ENCODE peak calls at places on chromosomes 12 and 14, in four cellular contexts. R is psoas muscle; S is CD8-positive, alpha-beta T cell; H is mammary epithelial cell. E is an unnamed sample.

GRCh38 chr14:28494196-28494595 is 272.4 kb upstream of the FOXG1 start:
- DNase-seq in S (no peak), R (no peak), H (peak; percentile 84), E (no peak)

GRCh38 chr12:93624595-93625294 is 52.3 kb downstream of the SOCS2 start:
- DNase-seq in S (no peak), R (no peak), H (peak; percentile 97), E (no peak)

GRCh38 chr12:58896278-58896677 is 24.0 kb downstream of the LRIG3 start:
- DNase-seq in R (no peak), S (no peak), H (no peak), E (no peak)

GRCh38 chr14:101233016-101233355 is 328.3 kb upstream of the DIO3 start:
- DNase-seq in R (no peak), S (no peak), H (no peak), E (no peak)

GRCh38 chr12:107610030-107610859 is 75.4 kb upstream of the PWP1 start:
- DNase-seq in H (no peak), R (no peak), S (no peak), E (peak; percentile 76)

GRCh38 chr12:107134558-107134957 is 41.2 kb upstream of the CRY1 start:
- DNase-seq in R (no peak), S (no peak), H (no peak), E (peak; percentile 57)

GRCh38 chr14:53032161-53032803 is 81.4 kb upstream of the FERMT2 start:
- DNase-seq in H (peak; percentile 34), R (no peak), S (no peak), E (no peak)

GRCh38 chr12:106455100-106455499 is 97.6 kb downstream of the POLR3B start:
- DNase-seq in S (no peak), R (no peak), H (no peak), E (no peak)

GRCh38 chr14:53399057-53399456 is 245.9 kb upstream of the DDHD1 start:
- DNase-seq in R (no peak), H (no peak), S (no peak), E (no peak)

GRCh38 chr14:79645753-79646362 is 565.4 kb downstream of the DIO2 start:
- DNase-seq in S (no peak), R (no peak), H (no peak), E (no peak)

GRCh38 chr14:86935241-86935640 is 1057.7 kb downstream of the GALC start:
- DNase-seq in R (no peak), H (peak; percentile 85), S (no peak), E (no peak)

GRCh38 chr14:72883963-72884362 is 9.9 kb downstream of the DPF3 start:
- DNase-seq in H (no peak), S (no peak), R (no peak), E (no peak)

GRCh38 chr14:86815341-86815740 is 1177.6 kb downstream of the GALC start:
- DNase-seq in R (no peak), H (peak; percentile 64), S (no peak), E (no peak)

GRCh38 chr12:42086021-42086420 is 58.7 kb downstream of the GXYLT1 start:
- DNase-seq in S (no peak), R (no peak), H (no peak), E (no peak)

GRCh38 chr12:6635375-6635855 is 344 bp downstream of the LPAR5 start:
- DNase-seq in S (peak; percentile 52), H (no peak), R (no peak), E (no peak)

GRCh38 chr12:20798561-20798960 is 11.9 kb upstream of the SLCO1B3 start:
- DNase-seq in S (no peak), R (no peak), H (no peak), E (no peak)

GRCh38 chr14:64696355-64696844 is 7.8 kb upstream of the PLEKHG3 start:
- DNase-seq in R (no peak), S (no peak), H (no peak), E (no peak)

GRCh38 chr12:21989819-21990412 is 48.7 kb upstream of the ABCC9 start:
- DNase-seq in R (no peak), H (no peak), S (no peak), E (no peak)

GRCh38 chr12:3202734-3203446 is 125.7 kb downstream of the TSPAN9 start:
- DNase-seq in R (peak; percentile 65), S (peak; percentile 20), H (peak; percentile 23), E (peak; percentile 82)

GRCh38 chr12:46153267-46153872 is 115.5 kb downstream of the SLC38A1 start:
- DNase-seq in H (no peak), R (no peak), S (no peak), E (no peak)
- H3K27ac ChIP-seq in H (no peak overlapping the region), R (no peak overlapping the region), S (no peak overlapping the region), E (no peak overlapping the region)

DNA sequence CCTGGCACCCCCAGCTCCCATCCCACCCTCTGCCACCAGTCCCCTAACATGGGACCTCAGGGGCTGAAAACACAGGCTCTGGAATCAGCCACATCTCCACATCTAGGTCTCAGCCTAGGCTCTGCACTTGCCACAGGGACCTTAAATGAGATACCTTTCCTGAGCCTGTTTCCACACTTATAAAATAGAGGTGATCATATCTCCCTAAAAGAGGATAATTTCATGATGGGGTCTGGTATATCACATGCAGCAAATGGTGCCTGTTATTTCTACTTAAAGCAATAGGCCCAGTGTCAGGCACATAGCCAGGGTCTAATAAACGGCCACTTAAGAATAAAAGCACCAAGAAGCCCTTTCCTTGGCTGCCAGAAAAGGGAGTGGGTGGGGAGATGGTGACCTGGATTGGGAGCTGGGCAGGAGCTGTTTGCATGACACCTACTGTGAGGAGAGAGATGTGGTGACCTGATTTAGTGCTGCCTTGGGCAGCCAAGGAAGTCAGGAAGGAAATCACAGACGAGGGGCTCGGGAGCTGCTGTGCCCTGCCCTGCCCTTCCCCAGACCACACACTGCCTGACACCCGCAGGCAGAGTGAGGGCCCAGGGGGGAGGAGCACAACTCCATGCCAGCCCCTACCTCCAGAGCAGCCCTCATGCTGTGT is 71.2 kb downstream of the IRF2BPL start:
- DNase-seq in H (no peak), S (no peak), R (no peak), E (no peak)
- H3K4me3 ChIP-seq in H (no peak overlapping the region), S (peak overlapping the region; percentile 74), R (no peak overlapping the region), E (no peak overlapping the region)

GRCh38 chr12:14473707-14474287 is 93.9 kb downstream of the PLBD1 start:
- DNase-seq in S (no peak), H (peak; percentile 6), R (no peak), E (no peak)

GRCh38 chr12:14482361-14482760 is 85.3 kb downstream of the PLBD1 start:
- DNase-seq in R (no peak), H (no peak), S (no peak), E (no peak)

GRCh38 chr12:14482886-14483285 is 84.8 kb downstream of the PLBD1 start:
- DNase-seq in H (peak; percentile 74), R (no peak), S (no peak), E (no peak)

GRCh38 chr12:14481201-14481600 is 86.5 kb downstream of the PLBD1 start:
- DNase-seq in H (no peak), S (no peak), R (no peak), E (no peak)

DNA sequence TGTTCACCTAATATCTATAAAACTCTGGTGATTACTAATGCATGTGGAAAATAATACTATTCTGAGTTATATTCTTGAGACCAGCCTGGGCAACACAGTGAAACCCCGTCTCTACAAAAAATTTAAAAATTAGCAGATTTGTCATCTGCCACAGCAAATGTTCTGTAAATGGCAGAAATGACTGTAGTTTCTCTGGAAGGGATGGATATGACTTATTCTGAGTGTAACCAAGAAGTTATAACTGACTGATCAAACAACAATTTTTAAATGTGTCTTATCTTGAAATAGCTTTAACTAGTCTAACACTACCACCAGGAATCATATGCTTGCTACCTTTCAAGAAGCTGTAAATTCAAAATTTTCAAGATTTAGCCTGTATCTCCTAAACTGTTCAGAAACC is 88.7 kb downstream of the PLBD1 start:
- DNase-seq in R (no peak), S (no peak), H (no peak), E (no peak)
- H3K36me3 ChIP-seq in R (peaks cover 92% of the 10 kb centered on the region), S (peaks cover 35% of the 10 kb centered on the region), H (peaks cover 13% of the 10 kb centered on the region), E (peaks cover 41% of the 10 kb centered on the region)

GRCh38 chr12:46451276-46452021 is 78.9 kb upstream of the SLC38A2 start:
- DNase-seq in H (no peak), R (no peak), S (no peak), E (no peak)
- H3K27ac ChIP-seq in H (peak overlapping the region; percentile 89), R (peak overlapping the region; percentile 74), S (no peak overlapping the region), E (no peak overlapping the region)

GRCh38 chr12:15887043-15887817 is 5.0 kb downstream of the STRAP start:
- DNase-seq in H (no peak), R (no peak), S (no peak), E (no peak)
- H3K4me3 ChIP-seq in H (no peak overlapping the region), R (no peak overlapping the region), S (no peak overlapping the region), E (no peak overlapping the region)

GRCh38 chr12:66154776-66155175 is 15.0 kb downstream of the TMBIM4 start:
- DNase-seq in H (peak; percentile 23), R (no peak), S (no peak), E (no peak)

GRCh38 chr12:66159088-66159487 is 10.7 kb downstream of the TMBIM4 start:
- DNase-seq in R (no peak), S (no peak), H (no peak), E (no peak)

GRCh38 chr12:66160704-66161103 is 9.1 kb downstream of the TMBIM4 start:
- DNase-seq in R (peak; percentile 12), H (no peak), S (no peak), E (no peak)

GRCh38 chr12:66152732-66153131 is 17.1 kb downstream of the TMBIM4 start:
- DNase-seq in R (no peak), S (no peak), H (no peak), E (no peak)

GRCh38 chr12:66156654-66157053 is 13.1 kb downstream of the TMBIM4 start:
- DNase-seq in R (no peak), S (no peak), H (no peak), E (no peak)
- H3K36me3 ChIP-seq in R (peaks cover 15% of the 10 kb centered on the region), S (peaks cover 13% of the 10 kb centered on the region), H (no peaks in the 10 kb centered on the region), E (no peaks in the 10 kb centered on the region)

GRCh38 chr12:53750812-53751335 is 905 bp downstream of the CISTR start:
- DNase-seq in H (no peak), R (peak; percentile 32), S (no peak), E (peak; percentile 55)

GRCh38 chr12:53746592-53747491 is 4.9 kb downstream of the CISTR start:
- DNase-seq in S (peak; percentile 81), R (peak; percentile 90), H (peak; percentile 72), E (peak; percentile 94)

GRCh38 chr12:53751336-53752191 is at the start of gene CISTR:
- DNase-seq in R (peak; percentile 30), H (no peak), S (no peak), E (no peak)

GRCh38 chr12:53749986-53750811 is 1.6 kb downstream of the CISTR start:
- DNase-seq in H (no peak), S (no peak), R (no peak), E (no peak)

GRCh38 chr12:53748072-53748840 is 3.5 kb downstream of the CISTR start:
- DNase-seq in S (no peak), H (no peak), R (no peak), E (no peak)
- H3K27ac ChIP-seq in S (no peak overlapping the region), H (no peak overlapping the region), R (no peak overlapping the region), E (no peak overlapping the region)